ENCODE peak calls at places on chromosomes 4 and X, in ten cellular contexts. S is AG10803, Z is tibial nerve, F is cardiac muscle cell, T is dorsolateral prefrontal cortex, L is stomach, C is Calu3, R is left ventricle myocardium inferior, M is body of pancreas, O is astrocyte of the spinal cord. Q is an unnamed sample.

GRCh38 chr4:25051534-25051933 is 20.8 kb upstream of the LGI2 start:
- DNase-seq in R (no peak), T (no peak), C (no peak), F (no peak), Z (no peak), M (no peak), L (no peak), O (peak), S (no peak), Q (no peak)

GRCh38 chr4:10182446-10183424 is 66.1 kb upstream of the WDR1 start:
- DNase-seq in O (no peak), S (no peak), M (no peak), C (no peak), T (no peak), R (no peak), Z (no peak), F (no peak), L (no peak), Q (no peak)

GRCh38 chrX:132092439-132093065 is 35.3 kb downstream of the FRMD7 start:
- DNase-seq in R (peak), O (peak), S (peak), C (peak), Z (peak), L (peak), F (peak), T (no peak), M (peak), Q (peak)

GRCh38 chrX:1378306-1378758 is 13.6 kb downstream of the SLC25A6 start:
- DNase-seq in L (no peak), T (no peak), R (no peak), S (no peak), O (no peak), Z (no peak), F (no peak), M (no peak), C (no peak), Q (no peak)

GRCh38 chr4:76364763-76365162 is 56.2 kb downstream of the CCDC158 start:
- DNase-seq in S (no peak), M (no peak), Z (no peak), T (no peak), L (no peak), F (no peak), O (no peak), C (no peak), R (no peak), Q (no peak)

GRCh38 chrX:56385960-56386359 is 153.8 kb downstream of the KLF8 start:
- DNase-seq in C (no peak), T (no peak), L (no peak), Z (no peak), R (no peak), M (no peak), F (no peak), S (no peak), O (no peak), Q (no peak)

GRCh38 chr4:25925486-25926201 is 11.6 kb downstream of the SMIM20 start:
- DNase-seq in F (peak), R (peak), M (peak), C (peak), O (peak), S (peak), T (peak), Z (peak), L (peak), Q (no peak)

GRCh38 chrX:110082156-110082555 is 79.2 kb downstream of the TMEM164 start:
- DNase-seq in O (peak), F (no peak), T (no peak), R (no peak), C (no peak), S (peak), M (peak), Z (no peak), L (no peak), Q (no peak)

GRCh38 chrX:18271725-18272124 is 51.0 kb upstream of the BEND2 start:
- DNase-seq in S (no peak), O (no peak), C (no peak), T (no peak), R (no peak), L (no peak), Z (no peak), F (no peak), M (no peak), Q (no peak)

GRCh38 chr4:140675599-140676231 is 80.5 kb downstream of the TBC1D9 start:
- DNase-seq in Z (no peak), R (no peak), C (no peak), O (no peak), F (no peak), L (no peak), S (no peak), T (no peak), M (no peak), Q (no peak)

GRCh38 chr4:17587094-17587822 is 10.3 kb downstream of the LAP3 start:
- DNase-seq in R (no peak), M (no peak), L (no peak), F (no peak), O (peak), S (no peak), T (no peak), Z (no peak), C (no peak), Q (no peak)

GRCh38 chr4:47836655-47837581 is 949 bp downstream of the CORIN start:
- DNase-seq in F (peak), L (peak), Z (peak), S (peak), T (peak), R (peak), O (peak), M (peak), C (peak), Q (peak)

GRCh38 chr4:147289181-147289580 is 191.7 kb upstream of the EDNRA start:
- DNase-seq in R (no peak), Z (no peak), C (no peak), S (no peak), L (no peak), M (no peak), T (no peak), O (no peak), F (no peak), Q (no peak)

GRCh38 chr4:181637186-181638105 is 605.8 kb upstream of the TENM3 start:
- DNase-seq in R (no peak), L (no peak), M (no peak), S (peak), Z (no peak), F (no peak), T (no peak), O (peak), C (no peak), Q (no peak)

GRCh38 chr4:145888393-145888792 is 50.2 kb downstream of the ZNF827 start:
- DNase-seq in C (no peak), F (no peak), T (no peak), O (no peak), Z (no peak), M (no peak), S (no peak), L (no peak), R (no peak), Q (no peak)
- TF ChIP-seq CTCF in C (no peak), F (no peak), T (no peak), O (peak), Z (no peak), M (no peak), S (peak), L (no peak), R (no peak), Q (peak)

DNA sequence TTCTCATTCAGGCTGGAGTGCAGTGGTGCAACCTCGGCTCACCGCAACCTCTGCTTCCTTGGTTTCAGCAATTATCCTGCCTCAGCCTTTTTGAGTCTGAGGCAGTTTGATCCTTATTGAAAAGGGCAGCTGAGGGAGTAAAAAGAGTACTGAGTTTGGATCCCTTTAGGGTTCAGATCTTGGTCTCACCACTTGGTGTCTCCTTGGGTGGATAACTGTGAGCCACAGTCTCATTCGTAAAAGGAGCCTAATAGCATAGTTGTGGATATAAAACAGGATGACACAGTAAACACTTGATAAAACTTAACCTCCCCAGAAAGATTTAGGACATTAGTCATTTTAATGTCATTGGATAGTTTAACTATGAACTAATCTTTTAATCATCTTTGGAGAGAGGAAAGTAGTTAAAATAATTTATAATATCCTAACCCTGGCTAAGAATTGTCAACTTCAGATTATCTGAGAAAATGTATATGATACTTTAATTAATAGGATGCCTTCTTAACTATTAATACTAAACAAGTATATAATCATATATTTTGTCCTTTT is 173.1 kb downstream of the ANK2 start:
- DNase-seq in T (no peak), O (no peak), Z (no peak), C (no peak), M (no peak), L (no peak), S (peak), R (no peak), F (no peak), Q (no peak)
- TF ChIP-seq CTCF in T (no peak), O (no peak), Z (no peak), C (no peak), M (no peak), L (no peak), S (no peak), R (no peak), F (no peak), Q (no peak)

DNA sequence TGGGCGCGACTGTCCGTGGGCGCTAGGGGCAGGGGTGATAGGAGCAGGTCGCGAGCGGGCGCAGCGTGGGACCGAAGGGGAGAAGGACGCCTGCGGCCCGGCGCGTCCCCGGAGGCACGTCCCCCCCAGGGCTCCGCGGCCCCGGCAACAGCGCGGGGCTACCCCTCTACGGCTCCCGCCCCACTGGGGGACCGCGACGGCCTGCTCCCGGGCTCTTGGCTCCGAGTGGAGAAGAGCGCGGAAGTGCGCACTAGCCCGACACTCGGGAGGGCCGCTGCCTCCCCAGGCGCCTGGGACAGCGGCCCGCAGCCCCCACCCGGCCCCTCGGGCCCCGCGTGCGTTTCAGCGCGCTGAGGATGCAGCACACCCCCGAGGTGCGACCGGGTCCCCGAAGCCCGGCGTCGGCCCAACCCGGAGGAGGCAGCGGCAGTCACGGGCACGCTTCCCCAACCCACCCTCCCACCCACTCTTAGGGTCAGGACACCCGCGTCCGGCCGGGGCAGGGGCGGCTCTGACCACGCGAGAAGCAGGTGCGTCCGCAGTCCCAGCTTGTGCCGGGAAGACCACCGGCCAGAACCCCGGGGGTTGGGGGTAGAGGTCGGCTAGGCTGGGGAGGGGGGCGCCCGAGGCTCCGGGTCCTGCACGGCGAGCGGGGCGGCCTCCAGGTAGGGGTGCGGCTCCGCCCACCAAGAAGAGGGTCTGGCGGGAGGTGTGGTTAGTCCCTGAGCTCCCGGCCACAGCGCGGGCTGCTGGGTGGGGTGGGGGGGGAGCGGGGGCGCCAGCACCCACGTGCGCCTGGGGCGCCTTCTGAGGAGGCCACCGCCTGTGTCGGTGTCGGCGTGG is 18.5 kb upstream of the NAT8L start:
- DNase-seq in F (peak), S (no peak), Z (no peak), T (no peak), C (no peak), L (no peak), R (no peak), O (no peak), M (no peak), Q (no peak)
- TF ChIP-seq CTCF in F (no peak), S (no peak), Z (no peak), T (no peak), C (no peak), L (no peak), R (no peak), O (no peak), M (no peak), Q (no peak)

DNA sequence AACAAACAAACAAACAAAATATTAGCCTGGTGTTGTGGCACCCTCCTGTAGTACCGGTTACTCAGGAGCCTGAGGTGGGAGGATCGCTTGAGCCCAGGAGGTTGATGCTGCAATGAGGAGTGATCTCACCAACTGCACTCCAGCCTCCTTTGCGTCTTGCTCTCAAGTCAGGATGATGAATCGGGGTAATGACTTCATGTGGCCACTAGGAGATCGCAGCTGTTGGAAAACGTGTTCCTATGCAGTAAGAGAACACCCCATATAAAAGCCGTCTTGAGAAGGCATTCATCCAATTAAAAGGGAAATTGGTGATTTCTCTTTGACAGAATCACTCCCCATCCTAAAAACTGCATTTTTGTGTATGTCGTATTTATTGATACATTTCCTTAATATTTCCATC is 6.9 kb downstream of the CCNB3 start:
- DNase-seq in L (no peak), S (peak), R (no peak), O (no peak), M (no peak), Z (no peak), F (no peak), T (no peak), C (no peak), Q (no peak)
- TF ChIP-seq CTCF in L (no peak), S (peak), R (peak), O (peak), M (no peak), Z (no peak), F (peak), T (no peak), C (no peak), Q (peak)

GRCh38 chr4:136636155-136636554 is 896.1 kb downstream of the PCDH18 start:
- DNase-seq in L (no peak), C (no peak), S (no peak), R (no peak), M (no peak), T (no peak), O (no peak), Z (no peak), F (no peak), Q (no peak)

GRCh38 chr4:136634121-136634520 is 898.2 kb downstream of the PCDH18 start:
- DNase-seq in Z (no peak), C (no peak), M (no peak), L (no peak), R (no peak), O (no peak), S (no peak), F (no peak), T (no peak), Q (no peak)

DNA sequence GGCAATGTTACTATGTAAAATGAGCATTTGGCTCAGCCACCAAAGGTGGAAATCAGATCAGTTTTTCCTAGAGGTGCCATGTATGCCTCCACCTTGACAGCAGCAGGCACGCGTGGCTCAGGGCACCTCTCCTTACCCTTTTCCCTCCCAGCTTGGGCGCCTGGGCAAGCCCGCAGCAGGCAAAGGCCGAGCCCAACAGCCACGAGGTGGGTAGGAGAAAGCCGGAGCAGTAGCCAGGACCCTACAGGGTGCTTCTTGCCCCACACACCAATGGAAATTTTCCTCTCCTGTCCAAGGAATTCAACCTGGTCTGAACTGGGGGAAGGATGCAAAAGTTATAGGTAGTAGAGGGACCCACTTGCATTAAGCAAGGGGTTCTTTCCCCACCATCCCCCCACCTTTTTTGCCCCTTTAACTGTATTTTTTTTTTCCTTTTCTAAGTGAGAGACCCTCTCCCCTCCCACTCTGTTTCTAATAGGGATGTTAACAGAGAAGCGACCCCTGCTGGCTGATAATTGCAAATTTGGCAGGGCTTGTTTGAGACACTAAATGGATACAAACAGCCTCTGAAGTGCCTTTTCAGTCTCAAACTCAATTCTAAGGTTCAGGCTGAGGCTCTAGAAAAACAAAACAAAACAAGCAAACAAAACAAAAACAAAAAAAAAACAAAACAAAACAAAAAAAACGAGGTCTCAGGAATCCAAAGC is 895.1 kb downstream of the PCDH18 start:
- DNase-seq in L (no peak), M (no peak), R (no peak), S (no peak), Z (no peak), T (no peak), F (peak), O (peak), C (peak), Q (no peak)
- TF ChIP-seq CTCF in L (no peak), M (peak), R (peak), S (peak), Z (no peak), T (no peak), F (peak), O (peak), C (no peak), Q (peak)

Q was measured in progenitor cell of endocrine pancreas.